ENCODE peak calls at places on chromosomes 3 and 15, in six cellular contexts. S is HepG2, U is tibial nerve, L is Peyer's patch, R is sigmoid colon, D is suprapubic skin. X is an unnamed sample.

GRCh38 chr3:87307805-87308204 is 31.4 kb upstream of the POU1F1 start:
- DNase-seq in S (no peak), U (no peak), L (no peak), R (no peak), D (no peak), X (no peak)

GRCh38 chr3:100737334-100737733 is 28.0 kb downstream of the TFG start:
- DNase-seq in S (no peak), U (no peak), L (no peak), R (no peak), D (no peak), X (no peak)

GRCh38 chr3:134350861-134351311 is 23.4 kb downstream of the AMOTL2 start:
- DNase-seq in S (no peak), U (no peak), L (peak; percentile 72), R (peak; percentile 62), D (no peak), X (peak; percentile 27)

GRCh38 chr15:74129411-74130088 is 836 bp upstream of the ISLR2 start:
- DNase-seq in S (no peak), U (no peak), L (no peak), R (no peak), D (no peak), X (no peak)

GRCh38 chr3:13504161-13504831 is 24.2 kb downstream of the HDAC11 start:
- DNase-seq in S (no peak), U (no peak), L (no peak), R (no peak), D (no peak), X (no peak)

GRCh38 chr3:116112686-116113085 is 332.6 kb downstream of the LSAMP start:
- DNase-seq in S (no peak), U (no peak), L (no peak), R (no peak), D (no peak), X (no peak)

GRCh38 chr3:182294256-182294655 is 499.0 kb upstream of the ATP11B start:
- DNase-seq in S (no peak), U (no peak), L (no peak), R (no peak), D (no peak), X (no peak)

GRCh38 chr3:52512727-52513126 is 17.6 kb downstream of the STAB1 start:
- DNase-seq in S (no peak), U (no peak), L (no peak), R (no peak), D (no peak), X (no peak)

GRCh38 chr3:38004415-38005075 is 14.0 kb downstream of the VILL start:
- DNase-seq in S (peak; percentile 88), U (peak; percentile 85), L (peak; percentile 94), R (peak; percentile 82), D (no peak), X (peak; percentile 74)

GRCh38 chr15:48565560-48566482 is 79.7 kb downstream of the FBN1 start:
- DNase-seq in S (no peak), U (no peak), L (no peak), R (no peak), D (no peak), X (no peak)

GRCh38 chr3:109985942-109986555 is 648.7 kb upstream of the DPPA4 start:
- DNase-seq in S (no peak), U (no peak), L (no peak), R (no peak), D (no peak), X (no peak)

GRCh38 chr3:17151598-17152373 is 267.0 kb downstream of the PLCL2 start:
- DNase-seq in S (no peak), U (no peak), L (peak; percentile 81), R (no peak), D (no peak), X (no peak)

GRCh38 chr3:142276780-142277179 is 51.4 kb upstream of the GK5 start:
- DNase-seq in S (no peak), U (no peak), L (no peak), R (no peak), D (no peak), X (no peak)

GRCh38 chr3:42732196-42732828 is 29.7 kb upstream of the HHATL start:
- DNase-seq in S (peak; percentile 96), U (no peak), L (peak; percentile 31), R (peak; percentile 62), D (no peak), X (no peak)

GRCh38 chr15:48522911-48523310 is 122.6 kb downstream of the FBN1 start:
- DNase-seq in S (no peak), U (no peak), L (no peak), R (no peak), D (no peak), X (no peak)

GRCh38 chr3:105686324-105686897 is 182.4 kb downstream of the CBLB start:
- DNase-seq in S (no peak), U (no peak), L (no peak), R (no peak), D (no peak), X (no peak)

GRCh38 chr3:10383850-10384248 is 62.9 kb upstream of the SEC13 start:
- DNase-seq in S (no peak), U (no peak), L (no peak), R (no peak), D (no peak), X (no peak)

GRCh38 chr3:148344522-148344921 is 353.2 kb upstream of the AGTR1 start:
- DNase-seq in S (no peak), U (no peak), L (no peak), R (no peak), D (no peak), X (no peak)

GRCh38 chr15:73346735-73347312 is 21.9 kb downstream of the HCN4 start:
- DNase-seq in S (peak; percentile 27), U (no peak), L (peak; percentile 78), R (no peak), D (no peak), X (peak; percentile 17)

GRCh38 chr3:46861293-46861995 is 1.8 kb downstream of the MYL3 start:
- DNase-seq in S (peak; percentile 18), U (peak; percentile 7), L (peak; percentile 28), R (peak; percentile 55), D (peak; percentile 47), X (peak; percentile 13)

GRCh38 chr15:74519311-74519710 is 21.7 kb upstream of the ARID3B start:
- DNase-seq in S (no peak), U (no peak), L (no peak), R (no peak), D (no peak), X (no peak)

GRCh38 chr3:49165771-49166751 is at the start of gene CCDC71:
- DNase-seq in S (peak; percentile 43), U (peak; percentile 33), L (peak; percentile 83), R (peak; percentile 86), D (peak; percentile 83), X (peak; percentile 76)
- TF ChIP-seq POLR2A in S (no peak), U (peak; percentile 19), L (peak; percentile 39), R (no peak), D (peak; percentile 43), X (peak; percentile 29)

GRCh38 chr3:155872904-155873646 is 2.6 kb downstream of the GMPS start:
- DNase-seq in S (no peak), U (no peak), L (no peak), R (no peak), D (no peak), X (no peak)
- H3K4me1 ChIP-seq in S (peaks cover 66% of the 10 kb centered on the region), U (peaks cover 27% of the 10 kb centered on the region), L (peaks cover 6% of the 10 kb centered on the region), R (peaks cover 41% of the 10 kb centered on the region), D (peaks cover 26% of the 10 kb centered on the region), X (no peaks in the 10 kb centered on the region)

DNA sequence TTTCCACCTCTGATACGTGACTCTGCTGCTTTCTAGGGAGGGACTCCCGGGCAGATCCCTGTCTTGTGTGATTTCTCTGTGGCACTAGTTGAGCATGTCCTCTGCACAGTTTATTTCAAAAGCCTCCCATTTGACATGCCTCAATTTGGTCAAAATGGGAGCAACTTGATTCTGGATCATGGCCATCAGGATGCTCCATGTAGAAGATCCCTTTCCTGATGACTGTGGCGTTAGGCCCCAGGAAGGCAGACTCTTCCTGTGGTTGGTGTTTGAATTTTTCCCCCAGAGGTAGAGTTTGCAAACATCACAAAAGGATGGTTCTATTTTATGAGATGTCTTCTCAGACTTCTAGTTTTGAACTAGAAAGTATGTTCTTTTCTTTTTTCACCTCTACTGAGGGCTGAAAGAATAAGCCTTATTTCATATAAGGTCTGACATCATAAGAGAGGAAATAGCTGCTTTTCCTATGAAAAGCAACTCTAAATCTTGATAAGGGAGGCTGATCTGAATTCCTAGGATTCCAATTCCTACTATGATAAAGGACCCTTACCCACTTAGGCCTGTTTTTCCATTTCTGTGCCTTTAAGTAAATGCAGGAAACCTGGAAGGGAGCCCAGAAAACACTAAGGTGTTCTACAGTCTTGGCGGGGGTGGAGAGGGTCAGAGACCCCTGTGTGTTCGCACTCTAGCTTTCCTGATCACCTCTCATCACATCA is 243.8 kb upstream of the CHRM5 start:
- DNase-seq in S (no peak), U (no peak), L (no peak), R (no peak), D (no peak), X (no peak)
- H3K27ac ChIP-seq in S (no peak overlapping the region), U (no peak overlapping the region), L (no peak overlapping the region), R (no peak overlapping the region), D (no peak overlapping the region), X (no peak overlapping the region)

DNA sequence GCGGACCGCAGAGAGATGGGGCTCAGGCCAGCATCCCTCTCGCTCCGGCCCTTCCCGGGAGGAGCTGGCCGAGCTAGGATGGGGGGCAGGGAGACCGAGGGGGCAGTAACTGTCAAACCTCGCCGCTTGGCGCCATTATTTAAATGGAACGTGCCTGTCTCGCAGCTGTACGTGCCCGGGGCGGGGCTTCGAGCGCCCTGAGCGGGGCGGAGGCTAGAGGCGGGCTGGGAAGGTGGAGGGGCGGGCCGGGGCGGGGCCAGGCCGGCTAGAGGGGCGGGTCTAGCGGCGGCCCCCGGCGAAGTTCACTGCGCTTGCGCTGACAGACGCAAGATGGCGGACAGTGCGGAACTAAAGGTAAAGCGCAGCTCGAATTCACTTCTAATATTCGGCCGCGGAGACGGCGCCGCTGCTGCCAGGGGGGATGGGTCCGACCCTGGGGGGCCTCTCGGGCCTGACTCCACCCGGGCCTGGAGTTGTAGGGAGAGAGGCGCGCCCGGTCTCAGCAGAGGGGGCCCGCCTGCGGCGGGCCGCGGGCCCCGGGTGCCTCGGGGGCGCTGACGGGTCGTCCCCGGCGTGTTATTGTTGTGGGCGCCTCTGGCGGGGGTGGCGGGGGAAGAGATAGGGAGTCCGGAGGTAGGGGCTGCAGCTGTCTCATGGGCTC is at the start of gene PIAS1:
- DNase-seq in S (peak; percentile 89), U (peak; percentile 87), L (peak; percentile 97), R (peak; percentile 97), D (peak; percentile 95), X (peak; percentile 91)
- TF ChIP-seq POLR2A in S (peak; percentile 80), U (peak; percentile 83), L (peak; percentile 95), R (peak; percentile 91), D (peak; percentile 89), X (peak; percentile 88)